ENCODE peak calls at places on chromosomes 2 and 18, in six cellular contexts. X, E, P, J, U and F are unnamed samples.

GRCh38 chr2:113174369-113174735 is 581 bp downstream of the PSD4 start:
- DNase-seq in X (peak), E (no peak), P (no peak), J (peak), U (no peak), F (no peak)

GRCh38 chr2:204885747-204886146 is 340.5 kb downstream of the PARD3B start:
- DNase-seq in X (no peak), E (no peak), P (no peak), J (no peak), U (no peak), F (no peak)

GRCh38 chr2:138000796-138001195 is 36.5 kb downstream of the HNMT start:
- DNase-seq in X (no peak), E (no peak), P (no peak), J (no peak), U (no peak), F (no peak)

GRCh38 chr2:164867779-164868397 is 26.3 kb upstream of the COBLL1 start:
- DNase-seq in X (no peak), E (no peak), P (no peak), J (no peak), U (no peak), F (no peak)

GRCh38 chr2:167289651-167290410 is 401.6 kb downstream of the XIRP2 start:
- DNase-seq in X (no peak), E (no peak), P (no peak), J (no peak), U (no peak), F (no peak)

GRCh38 chr18:10318686-10318960 is 135.8 kb upstream of the APCDD1 start:
- DNase-seq in X (no peak), E (no peak), P (no peak), J (no peak), U (no peak), F (no peak)

GRCh38 chr18:28163201-28163778 is 13.6 kb downstream of the CDH2 start:
- DNase-seq in X (no peak), E (peak), P (no peak), J (no peak), U (no peak), F (no peak)

GRCh38 chr18:29123706-29124530 is 947.0 kb upstream of the CDH2 start:
- DNase-seq in X (no peak), E (no peak), P (no peak), J (no peak), U (no peak), F (no peak)

GRCh38 chr2:171598713-171599319 is 76.5 kb downstream of the CYBRD1 start:
- DNase-seq in X (peak), E (peak), P (peak), J (peak), U (no peak), F (no peak)

GRCh38 chr18:79056827-79057367 is 12.3 kb upstream of the ATP9B start:
- DNase-seq in X (no peak), E (no peak), P (no peak), J (no peak), U (no peak), F (no peak)

GRCh38 chr2:210626849-210627248 is 70.5 kb downstream of the CPS1 start:
- DNase-seq in X (no peak), E (no peak), P (no peak), J (peak), U (no peak), F (no peak)

GRCh38 chr2:156625360-156625995 is 189.3 kb downstream of the GPD2 start:
- DNase-seq in X (no peak), E (peak), P (no peak), J (no peak), U (no peak), F (no peak)

GRCh38 chr2:68537872-68538271 is 70.5 kb downstream of the APLF start:
- DNase-seq in X (no peak), E (no peak), P (no peak), J (no peak), U (no peak), F (no peak)

GRCh38 chr2:49940616-49941015 is 786.3 kb upstream of the FSHR start:
- DNase-seq in X (peak), E (no peak), P (no peak), J (peak), U (no peak), F (no peak)

GRCh38 chr18:79411614-79412526 is 16.1 kb downstream of the NFATC1 start:
- DNase-seq in X (no peak), E (no peak), P (no peak), J (no peak), U (peak), F (no peak)

GRCh38 chr2:233531880-233532458 is 34.6 kb downstream of the USP40 start:
- DNase-seq in X (no peak), E (peak), P (no peak), J (no peak), U (no peak), F (no peak)

GRCh38 chr2:11708106-11708505 is 38.1 kb upstream of the NTSR2 start:
- DNase-seq in X (no peak), E (no peak), P (no peak), J (no peak), U (no peak), F (no peak)

GRCh38 chr2:62814132-62814531 is 108.6 kb downstream of the EHBP1 start:
- DNase-seq in X (no peak), E (peak), P (no peak), J (peak), U (no peak), F (no peak)

GRCh38 chr2:159234868-159235267 is 51.6 kb downstream of the WDSUB1 start:
- DNase-seq in X (no peak), E (no peak), P (no peak), J (no peak), U (no peak), F (no peak)

GRCh38 chr18:70420151-70420898 is 131.5 kb downstream of the SOCS6 start:
- DNase-seq in X (no peak), E (no peak), P (no peak), J (no peak), U (no peak), F (no peak)

GRCh38 chr18:79465392-79465991 is 69.8 kb downstream of the NFATC1 start:
- DNase-seq in X (peak), E (peak), P (no peak), J (peak), U (no peak), F (no peak)

GRCh38 chr2:44938287-44939073 is 3.0 kb upstream of the SIX3 start:
- DNase-seq in X (no peak), E (no peak), P (no peak), J (no peak), U (peak), F (no peak)

GRCh38 chr2:127413782-127414743 is 4.2 kb upstream of the PROC start:
- DNase-seq in X (no peak), E (no peak), P (no peak), J (no peak), U (no peak), F (no peak)

GRCh38 chr2:167147254-167147941 is 259.1 kb downstream of the XIRP2 start:
- DNase-seq in X (no peak), E (no peak), P (peak), J (no peak), U (no peak), F (no peak)

GRCh38 chr2:26685943-26686839 is 6.3 kb upstream of the KCNK3 start:
- DNase-seq in X (no peak), E (no peak), P (no peak), J (peak), U (peak), F (no peak)

GRCh38 chr18:22465859-22466602 is 48.3 kb upstream of the CTAGE1 start:
- DNase-seq in X (no peak), E (peak), P (peak), J (no peak), U (no peak), F (no peak)

GRCh38 chr2:235591921-235592320 is 98.1 kb downstream of the AGAP1 start:
- DNase-seq in X (no peak), E (no peak), P (no peak), J (no peak), U (no peak), F (no peak)

GRCh38 chr2:127024769-127025356 is 82.1 kb downstream of the BIN1 start:
- DNase-seq in X (no peak), E (no peak), P (peak), J (no peak), U (peak), F (no peak)

GRCh38 chr2:23563673-23564617 is 179.0 kb downstream of the KLHL29 start:
- DNase-seq in X (no peak), E (no peak), P (no peak), J (no peak), U (no peak), F (no peak)
- TF ChIP-seq CTCF in X (no peak), E (no peak), P (no peak), J (no peak), U (no peak), F (peak)

DNA sequence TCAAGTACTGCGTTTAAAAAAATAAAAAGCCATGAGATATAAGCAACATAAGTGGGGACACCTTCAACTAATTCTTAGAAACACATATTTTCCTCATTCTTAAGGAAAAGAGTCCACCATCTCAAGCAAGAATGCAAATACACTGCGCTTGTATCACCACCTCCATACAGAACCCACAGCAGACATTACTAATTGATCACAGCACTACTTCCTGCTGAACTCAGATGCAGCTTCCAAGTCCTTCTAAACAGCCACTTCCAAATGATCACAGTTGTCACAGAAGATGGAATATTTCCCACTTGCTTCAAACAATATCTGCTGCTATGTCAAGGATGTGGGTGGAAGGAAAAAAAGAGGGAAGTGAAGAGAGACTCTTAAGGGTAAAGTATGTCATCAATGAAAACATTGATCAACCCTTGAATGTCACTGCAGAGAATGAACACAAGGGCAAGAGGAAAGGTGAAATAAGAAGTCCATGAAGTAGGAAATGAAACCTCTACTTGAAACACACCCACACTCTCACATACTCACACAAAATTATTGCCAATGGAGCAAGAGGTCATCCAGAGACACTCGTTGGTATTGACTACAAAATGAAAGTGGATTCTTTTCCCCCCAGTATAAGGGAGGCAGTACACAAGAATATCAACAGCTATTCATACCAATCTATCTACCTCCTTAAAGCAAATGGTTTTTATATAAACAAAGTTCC is 22.1 kb downstream of the TGFA start:
- DNase-seq in X (no peak), E (no peak), P (no peak), J (no peak), U (no peak), F (no peak)
- TF ChIP-seq CTCF in X (no peak), E (no peak), P (no peak), J (no peak), U (no peak), F (no peak)

DNA sequence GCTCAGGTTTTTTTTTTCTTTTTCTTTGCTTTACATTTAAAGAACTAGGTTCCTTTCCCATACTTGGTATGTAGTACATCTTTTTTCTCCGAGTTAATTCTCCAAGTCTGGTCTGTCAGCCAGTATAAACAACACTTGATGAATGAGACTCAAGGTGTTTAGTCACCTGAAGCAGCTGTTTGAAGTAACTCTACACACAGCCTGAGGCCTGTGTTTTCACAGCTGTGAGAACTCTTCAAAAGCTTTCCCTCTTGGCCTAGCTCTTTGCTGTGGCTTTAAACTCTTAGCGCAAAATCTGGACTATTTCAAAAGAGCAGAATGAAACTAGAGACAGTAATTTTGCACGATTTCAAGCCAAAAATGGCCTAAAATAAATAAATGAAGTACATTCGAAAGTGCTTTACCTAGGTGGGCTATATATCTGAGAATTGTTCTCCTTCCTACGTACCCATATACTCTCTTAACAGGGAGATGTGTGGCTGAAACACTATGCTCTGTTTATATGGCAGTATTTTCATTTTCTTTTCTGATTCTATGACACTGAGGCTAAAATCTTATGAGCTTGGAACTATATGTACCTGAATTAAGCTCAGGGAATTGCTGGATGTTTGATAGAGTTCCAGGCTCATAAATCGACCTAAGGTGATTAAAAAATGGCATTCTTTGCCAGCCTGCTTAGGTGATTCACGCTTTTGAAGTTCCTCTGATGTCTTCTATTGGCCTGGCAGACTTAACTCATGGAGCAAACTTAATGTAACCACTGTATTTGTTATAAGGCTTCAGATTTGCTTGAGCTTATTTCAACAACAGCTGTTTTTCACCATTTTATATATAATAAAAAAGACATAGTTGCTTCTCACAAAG is 1044.1 kb upstream of the ZEB2 start:
- DNase-seq in X (no peak), E (no peak), P (peak), J (no peak), U (no peak), F (no peak)
- TF ChIP-seq CTCF in X (no peak), E (no peak), P (no peak), J (no peak), U (no peak), F (no peak)

DNA sequence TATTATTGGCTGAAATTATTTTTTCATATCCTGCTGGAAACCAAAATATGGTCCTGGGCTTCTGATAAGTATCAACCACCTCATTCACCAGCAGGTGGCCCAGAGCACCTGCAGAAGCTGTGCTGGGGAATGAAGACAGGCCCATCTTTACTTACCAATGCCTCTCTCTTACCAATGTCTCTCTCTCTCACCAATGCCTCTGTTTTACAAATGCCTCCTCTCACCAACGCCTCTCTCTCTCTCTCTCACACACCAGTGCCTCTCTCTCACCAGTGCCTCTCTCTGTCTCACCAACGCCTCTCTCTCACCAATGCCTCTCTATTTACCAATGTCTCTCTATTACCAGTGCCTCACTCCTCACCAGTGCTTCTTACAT is 2.3 kb upstream of the MAL start:
- DNase-seq in X (peak), E (no peak), P (no peak), J (peak), U (no peak), F (no peak)
- TF ChIP-seq CTCF in X (peak), E (no peak), P (peak), J (peak), U (no peak), F (no peak)

GRCh38 chr2:152648336-152648735 is 68.9 kb downstream of the PRPF40A start:
- DNase-seq in X (no peak), E (no peak), P (no peak), J (no peak), U (no peak), F (no peak)
- TF ChIP-seq CTCF in X (no peak), E (peak), P (no peak), J (no peak), U (no peak), F (peak)

DNA sequence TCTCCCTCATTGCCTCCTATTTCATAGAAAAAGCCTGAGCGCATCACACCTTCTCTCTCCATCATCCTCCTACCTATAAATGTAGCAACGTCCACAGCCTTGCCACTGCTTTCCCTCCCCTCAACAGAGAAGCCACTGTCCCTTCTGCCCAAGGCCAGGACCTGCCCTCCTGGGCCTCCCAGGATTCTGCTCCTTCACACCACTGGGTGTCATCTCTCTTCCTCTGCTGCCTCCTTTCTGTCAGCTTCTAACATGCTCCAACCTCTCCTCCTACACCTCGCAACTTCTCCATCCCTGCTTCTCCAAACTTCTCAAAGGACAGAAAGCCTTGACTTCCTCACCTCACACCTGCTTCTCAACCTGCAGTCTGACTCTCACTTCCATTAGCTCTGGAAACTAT is 21.2 kb upstream of the ME2 start:
- DNase-seq in X (no peak), E (no peak), P (no peak), J (no peak), U (no peak), F (no peak)
- TF ChIP-seq CTCF in X (no peak), E (no peak), P (no peak), J (no peak), U (no peak), F (no peak)

GRCh38 chr2:55230551-55230950 is 1.5 kb downstream of the CLHC1 start:
- DNase-seq in X (no peak), E (no peak), P (no peak), J (no peak), U (no peak), F (no peak)

GRCh38 chr2:55233658-55233940 is 1.1 kb downstream of the RPS27A start:
- DNase-seq in X (no peak), E (no peak), P (no peak), J (no peak), U (no peak), F (no peak)

GRCh38 chr2:55232863-55233657 is 572 bp downstream of the RPS27A start:
- DNase-seq in X (peak), E (peak), P (no peak), J (peak), U (peak), F (no peak)

GRCh38 chr2:55231546-55232083 is 478 bp downstream of the CLHC1 start:
- DNase-seq in X (no peak), E (no peak), P (no peak), J (peak), U (no peak), F (no peak)

DNA sequence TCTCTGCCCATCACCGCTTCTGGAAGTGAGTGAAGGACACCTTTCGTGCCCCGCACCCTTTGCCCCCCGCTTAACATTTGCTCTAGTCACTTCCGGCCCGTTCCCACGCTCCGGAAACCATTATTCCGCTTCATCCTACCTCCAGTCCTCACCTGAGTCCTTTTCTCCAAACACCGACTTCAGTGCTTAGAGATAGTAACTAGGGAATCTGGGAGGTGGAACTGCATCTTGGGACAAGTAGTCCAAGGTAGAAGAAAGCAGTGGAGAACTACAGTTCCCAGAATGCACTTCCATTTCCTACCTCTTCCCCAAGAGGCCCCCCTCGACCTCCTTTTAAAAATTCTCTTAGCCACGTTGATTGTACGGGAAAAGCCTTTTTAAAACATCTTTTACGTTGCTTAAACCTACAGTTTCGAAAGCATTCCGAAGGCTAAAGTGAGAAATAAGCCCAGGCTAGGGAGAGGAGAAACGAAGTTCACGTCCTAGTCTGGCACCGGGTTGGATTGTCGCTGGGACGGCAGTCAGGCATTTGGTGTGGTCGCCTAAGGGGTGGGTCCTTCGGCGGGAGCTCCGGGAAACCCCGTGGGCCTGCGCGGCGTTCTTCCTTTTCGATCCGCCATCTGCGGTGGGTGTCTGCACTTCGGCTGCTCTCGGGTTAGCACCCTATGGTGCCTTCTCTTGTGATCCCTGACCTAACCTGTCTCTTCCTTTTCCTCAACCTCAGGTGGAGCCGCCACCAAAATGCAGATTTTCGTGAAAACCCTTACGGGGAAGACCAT is at the start of the genes CLHC1 and RPS27A:
- DNase-seq in X (peak), E (peak), P (peak), J (peak), U (peak), F (peak)
- TF ChIP-seq CTCF in X (no peak), E (no peak), P (no peak), J (no peak), U (no peak), F (no peak)

DNA sequence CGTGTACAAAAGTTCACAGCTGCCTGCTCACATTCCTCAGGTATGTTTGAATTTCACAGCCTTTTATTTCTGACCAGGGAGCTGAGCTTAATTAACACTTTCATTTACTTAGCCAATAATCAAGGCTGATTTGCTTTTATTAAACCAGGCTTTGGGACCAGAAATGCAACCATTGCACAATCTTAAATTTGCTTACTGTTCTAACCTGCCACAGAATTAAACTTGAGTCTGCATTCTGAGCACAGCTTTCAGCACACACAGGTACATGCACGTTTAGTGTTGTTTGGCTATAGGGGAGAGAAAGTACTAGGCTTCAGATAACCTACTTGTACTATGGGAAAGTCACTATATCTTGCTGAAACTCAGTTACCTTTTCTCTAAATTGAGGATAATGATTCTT is 372.4 kb upstream of the ATP5MC3 start:
- DNase-seq in X (no peak), E (no peak), P (no peak), J (no peak), U (no peak), F (no peak)
- TF ChIP-seq CTCF in X (no peak), E (no peak), P (no peak), J (no peak), U (no peak), F (no peak)